ENCODE peak calls at places on chromosome 19, in six cellular contexts. One of them, this sample, is unnamed.

GRCh38 chr19:47272448-47273312 is 2.0 kb upstream of the INAFM1 start:
- DNase-seq in upper lobe of left lung: no peak
- DNase-seq in breast epithelium: peak
- DNase-seq in sigmoid colon: peak
- DNase-seq in transverse colon: peak
- DNase-seq in H1: no peak
- DNase-seq in this sample: no peak

GRCh38 chr19:33273881-33274662 is 28.3 kb downstream of the CEBPA start:
- DNase-seq in upper lobe of left lung: no peak
- DNase-seq in breast epithelium: no peak
- DNase-seq in sigmoid colon: no peak
- DNase-seq in transverse colon: peak
- DNase-seq in H1: no peak
- DNase-seq in this sample: no peak

GRCh38 chr19:33462112-33462726 is 59.4 kb downstream of the PEPD start:
- DNase-seq in upper lobe of left lung: peak
- DNase-seq in breast epithelium: no peak
- DNase-seq in sigmoid colon: no peak
- DNase-seq in transverse colon: no peak
- DNase-seq in H1: no peak
- DNase-seq in this sample: no peak

GRCh38 chr19:6424190-6424938 is at the start of gene KHSRP:
- DNase-seq in upper lobe of left lung: peak
- DNase-seq in breast epithelium: no peak
- DNase-seq in sigmoid colon: peak
- DNase-seq in transverse colon: no peak
- DNase-seq in H1: no peak
- DNase-seq in this sample: no peak

GRCh38 chr19:46748325-46749109 is 2.3 kb upstream of the STRN4 start:
- DNase-seq in upper lobe of left lung: no peak
- DNase-seq in breast epithelium: no peak
- DNase-seq in sigmoid colon: no peak
- DNase-seq in transverse colon: peak
- DNase-seq in H1: no peak
- DNase-seq in this sample: no peak

GRCh38 chr19:13881231-13881691 is 4.3 kb downstream of the NANOS3 start:
- DNase-seq in upper lobe of left lung: no peak
- DNase-seq in breast epithelium: peak
- DNase-seq in sigmoid colon: no peak
- DNase-seq in transverse colon: no peak
- DNase-seq in H1: peak
- DNase-seq in this sample: no peak

GRCh38 chr19:12943437-12944044 is 2.1 kb upstream of the RAD23A start:
- DNase-seq in upper lobe of left lung: peak
- DNase-seq in breast epithelium: no peak
- DNase-seq in sigmoid colon: no peak
- DNase-seq in transverse colon: no peak
- DNase-seq in H1: no peak
- DNase-seq in this sample: no peak

GRCh38 chr19:32363175-32363574 is 17.8 kb downstream of the ZNF507 start:
- DNase-seq in upper lobe of left lung: no peak
- DNase-seq in breast epithelium: peak
- DNase-seq in sigmoid colon: no peak
- DNase-seq in transverse colon: no peak
- DNase-seq in H1: no peak
- DNase-seq in this sample: no peak

GRCh38 chr19:369876-370275 is 25.3 kb upstream of the MIER2 start:
- DNase-seq in upper lobe of left lung: no peak
- DNase-seq in breast epithelium: no peak
- DNase-seq in sigmoid colon: peak
- DNase-seq in transverse colon: no peak
- DNase-seq in H1: no peak
- DNase-seq in this sample: no peak

GRCh38 chr19:15449620-15450527 is at the start of gene WIZ:
- DNase-seq in upper lobe of left lung: peak
- DNase-seq in breast epithelium: peak
- DNase-seq in sigmoid colon: peak
- DNase-seq in transverse colon: peak
- DNase-seq in H1: no peak
- DNase-seq in this sample: no peak

GRCh38 chr19:42207767-42208259 is 9.7 kb downstream of the DEDD2 start:
- DNase-seq in upper lobe of left lung: no peak
- DNase-seq in breast epithelium: peak
- DNase-seq in sigmoid colon: no peak
- DNase-seq in transverse colon: no peak
- DNase-seq in H1: no peak
- DNase-seq in this sample: no peak

DNA sequence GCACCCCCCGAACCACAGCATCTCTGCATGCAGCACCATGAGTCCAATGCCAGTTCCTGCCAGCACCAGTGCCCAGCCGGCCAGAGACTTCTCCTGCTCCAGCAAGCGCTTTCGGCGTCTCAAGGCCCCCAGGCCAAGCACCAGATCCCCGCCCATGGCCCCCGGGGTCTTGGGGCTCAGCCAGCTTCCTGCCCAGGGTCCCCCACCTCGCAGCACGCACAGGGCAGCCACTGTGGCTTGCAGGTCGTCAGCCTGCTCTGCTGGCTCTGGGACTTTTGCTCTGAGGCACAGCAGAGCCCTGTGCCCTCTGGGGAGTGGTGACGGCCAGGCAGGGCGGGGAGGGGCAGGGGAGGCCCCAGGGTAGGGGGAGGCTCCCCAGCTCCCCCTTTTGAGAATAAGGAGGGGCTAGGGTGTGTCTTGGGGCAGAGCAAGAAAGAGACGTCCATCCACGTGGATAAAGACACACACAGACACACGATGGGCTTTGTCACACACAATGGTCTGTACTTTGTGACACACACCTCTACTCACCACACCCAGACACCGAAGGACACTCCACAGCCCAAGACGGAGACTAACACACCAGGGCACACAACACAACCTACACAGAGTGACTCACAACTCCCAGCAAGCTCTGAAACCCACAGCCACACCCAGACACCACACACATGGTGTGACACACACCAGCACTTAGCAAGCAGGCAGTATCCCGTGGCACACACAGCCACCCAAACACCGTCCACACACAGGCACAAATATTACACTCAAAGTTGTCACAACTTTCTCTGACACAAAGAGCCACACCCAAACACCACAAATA is at the start of gene KCNN4:
- DNase-seq in upper lobe of left lung: peak
- DNase-seq in breast epithelium: no peak
- DNase-seq in sigmoid colon: no peak
- DNase-seq in transverse colon: peak
- DNase-seq in H1: no peak
- DNase-seq in this sample: no peak
- TF ChIP-seq POLR2A in upper lobe of left lung: no peak
- TF ChIP-seq POLR2A in breast epithelium: no peak
- TF ChIP-seq POLR2A in sigmoid colon: no peak
- TF ChIP-seq POLR2A in transverse colon: peak
- TF ChIP-seq POLR2A in H1: no peak
- TF ChIP-seq POLR2A in this sample: no peak

GRCh38 chr19:10603084-10603872 is 16.2 kb upstream of the AP1M2 start:
- DNase-seq in upper lobe of left lung: peak
- DNase-seq in breast epithelium: peak
- DNase-seq in sigmoid colon: peak
- DNase-seq in transverse colon: peak
- DNase-seq in H1: no peak
- DNase-seq in this sample: no peak

GRCh38 chr19:10603873-10604459 is 16.9 kb upstream of the AP1M2 start:
- DNase-seq in upper lobe of left lung: no peak
- DNase-seq in breast epithelium: no peak
- DNase-seq in sigmoid colon: no peak
- DNase-seq in transverse colon: peak
- DNase-seq in H1: no peak
- DNase-seq in this sample: no peak

GRCh38 chr19:10600149-10600548 is 13.0 kb upstream of the AP1M2 start:
- DNase-seq in upper lobe of left lung: no peak
- DNase-seq in breast epithelium: no peak
- DNase-seq in sigmoid colon: no peak
- DNase-seq in transverse colon: no peak
- DNase-seq in H1: no peak
- DNase-seq in this sample: no peak

GRCh38 chr19:10602330-10603083 is 15.4 kb upstream of the AP1M2 start:
- DNase-seq in upper lobe of left lung: peak
- DNase-seq in breast epithelium: peak
- DNase-seq in sigmoid colon: peak
- DNase-seq in transverse colon: peak
- DNase-seq in H1: no peak
- DNase-seq in this sample: no peak

DNA sequence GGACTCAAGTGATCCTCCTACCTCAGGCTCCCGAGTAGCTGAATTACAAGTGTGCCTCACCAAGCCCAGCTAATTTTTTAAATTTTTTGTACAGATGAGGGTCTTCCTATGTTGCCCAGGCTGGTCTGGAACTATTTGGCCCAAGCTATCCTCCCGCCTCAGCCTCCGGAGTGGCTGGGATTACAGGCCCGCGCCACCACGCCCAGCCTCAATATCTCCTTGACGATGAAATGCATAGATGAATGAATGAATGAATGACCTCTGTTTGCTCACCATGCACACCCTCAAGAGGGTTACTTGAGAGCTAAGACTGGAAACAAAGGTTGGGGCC is 14.9 kb upstream of the AP1M2 start:
- DNase-seq in upper lobe of left lung: no peak
- DNase-seq in breast epithelium: no peak
- DNase-seq in sigmoid colon: no peak
- DNase-seq in transverse colon: no peak
- DNase-seq in H1: no peak
- DNase-seq in this sample: no peak
- H3K4me3 ChIP-seq in upper lobe of left lung: no peak
- H3K4me3 ChIP-seq in breast epithelium: peak
- H3K4me3 ChIP-seq in sigmoid colon: no peak
- H3K4me3 ChIP-seq in transverse colon: peak
- H3K4me3 ChIP-seq in H1: peak
- H3K4me3 ChIP-seq in this sample: peak

GRCh38 chr19:35039881-35040456 is 1.6 kb upstream of the HPN start:
- DNase-seq in upper lobe of left lung: peak
- DNase-seq in breast epithelium: no peak
- DNase-seq in sigmoid colon: no peak
- DNase-seq in transverse colon: no peak
- DNase-seq in H1: no peak
- DNase-seq in this sample: no peak

GRCh38 chr19:35040826-35041547 is 534 bp upstream of the HPN start:
- DNase-seq in upper lobe of left lung: peak
- DNase-seq in breast epithelium: peak
- DNase-seq in sigmoid colon: peak
- DNase-seq in transverse colon: peak
- DNase-seq in H1: no peak
- DNase-seq in this sample: no peak

GRCh38 chr19:35040474-35040825 is 1.1 kb upstream of the HPN start:
- DNase-seq in upper lobe of left lung: no peak
- DNase-seq in breast epithelium: no peak
- DNase-seq in sigmoid colon: no peak
- DNase-seq in transverse colon: no peak
- DNase-seq in H1: no peak
- DNase-seq in this sample: no peak

GRCh38 chr19:35038623-35039512 is 2.7 kb upstream of the HPN start:
- DNase-seq in upper lobe of left lung: no peak
- DNase-seq in breast epithelium: no peak
- DNase-seq in sigmoid colon: no peak
- DNase-seq in transverse colon: no peak
- DNase-seq in H1: no peak
- DNase-seq in this sample: no peak

GRCh38 chr19:35037716-35038622 is 3.6 kb upstream of the HPN start:
- DNase-seq in upper lobe of left lung: no peak
- DNase-seq in breast epithelium: no peak
- DNase-seq in sigmoid colon: no peak
- DNase-seq in transverse colon: no peak
- DNase-seq in H1: no peak
- DNase-seq in this sample: no peak
- TF ChIP-seq POLR2AphosphoS5 in upper lobe of left lung: peak
- TF ChIP-seq POLR2AphosphoS5 in breast epithelium: no peak
- TF ChIP-seq POLR2AphosphoS5 in sigmoid colon: no peak
- TF ChIP-seq POLR2AphosphoS5 in transverse colon: no peak
- TF ChIP-seq POLR2AphosphoS5 in H1: no peak
- TF ChIP-seq POLR2AphosphoS5 in this sample: no peak

DNA sequence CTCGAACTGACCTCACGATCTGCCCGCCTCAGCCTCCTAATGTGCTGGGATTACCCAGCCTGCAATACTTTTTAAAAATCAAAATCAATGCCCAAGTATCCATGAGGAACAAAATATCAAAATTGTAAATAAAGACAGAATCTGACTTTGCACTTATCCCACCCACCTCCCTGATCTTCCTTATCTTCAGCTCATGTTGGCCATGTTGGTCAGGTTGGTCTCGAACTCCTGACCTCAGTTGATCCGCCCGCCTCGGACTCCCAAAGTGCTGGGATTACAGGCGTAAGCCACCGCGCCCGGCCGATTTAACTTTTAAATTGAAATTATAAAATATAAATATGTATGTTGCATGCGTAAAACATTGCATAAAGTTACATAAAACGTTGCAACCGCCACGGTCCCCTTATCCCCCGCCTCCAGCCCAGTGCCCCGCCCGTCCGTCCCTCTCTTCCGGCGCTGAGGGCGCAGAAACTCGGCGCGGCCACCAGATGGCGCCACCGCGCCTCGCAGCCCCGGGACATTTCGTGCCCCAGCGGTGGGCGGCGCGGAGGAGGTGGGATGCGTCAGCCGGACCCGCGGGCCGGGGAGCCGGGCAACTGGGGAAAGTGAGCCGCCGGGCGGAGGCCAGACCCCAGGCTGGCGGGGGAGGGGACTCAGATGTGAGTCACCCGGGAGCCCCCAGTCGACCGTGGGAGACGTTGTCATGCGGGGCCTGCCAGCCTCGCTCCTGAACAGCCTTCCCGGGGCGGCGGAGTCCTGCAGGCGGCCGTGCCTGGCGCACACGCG is 1.5 kb upstream of the GADD45B start:
- DNase-seq in upper lobe of left lung: peak
- DNase-seq in breast epithelium: peak
- DNase-seq in sigmoid colon: peak
- DNase-seq in transverse colon: peak
- DNase-seq in H1: no peak
- DNase-seq in this sample: no peak
- TF ChIP-seq POLR2A in upper lobe of left lung: no peak
- TF ChIP-seq POLR2A in breast epithelium: no peak
- TF ChIP-seq POLR2A in sigmoid colon: no peak
- TF ChIP-seq POLR2A in transverse colon: no peak
- TF ChIP-seq POLR2A in H1: no peak
- TF ChIP-seq POLR2A in this sample: no peak